ENCODE peak calls at places on chromosome 13, in five cellular contexts. One of them, this sample, is unnamed.

GRCh38 chr13:45861352-45861751 is 9.8 kb upstream of the SIAH3 start:
- DNase-seq in thoracic aorta: no peak
- DNase-seq in lower leg skin: no peak
- DNase-seq in A549: no peak
- DNase-seq in heart right ventricle: no peak
- DNase-seq in this sample: no peak

GRCh38 chr13:30805603-30806011 is 70.3 kb downstream of the ALOX5AP start:
- DNase-seq in A549: no peak
- DNase-seq in thoracic aorta: no peak
- DNase-seq in heart right ventricle: peak
- DNase-seq in lower leg skin: no peak
- DNase-seq in this sample: no peak

GRCh38 chr13:46075811-46076210 is 23.3 kb upstream of the ZC3H13 start:
- DNase-seq in A549: no peak
- DNase-seq in lower leg skin: no peak
- DNase-seq in thoracic aorta: no peak
- DNase-seq in heart right ventricle: no peak
- DNase-seq in this sample: no peak

GRCh38 chr13:72146816-72147215 is 279.8 kb upstream of the DACH1 start:
- DNase-seq in A549: no peak
- DNase-seq in heart right ventricle: no peak
- DNase-seq in thoracic aorta: no peak
- DNase-seq in lower leg skin: no peak
- DNase-seq in this sample: no peak

GRCh38 chr13:94232956-94233355 is 246.5 kb downstream of the DCT start:
- DNase-seq in A549: no peak
- DNase-seq in lower leg skin: no peak
- DNase-seq in thoracic aorta: no peak
- DNase-seq in heart right ventricle: no peak
- DNase-seq in this sample: no peak

GRCh38 chr13:87887459-87888123 is 216.4 kb downstream of the SLITRK5 start:
- DNase-seq in thoracic aorta: no peak
- DNase-seq in A549: no peak
- DNase-seq in lower leg skin: no peak
- DNase-seq in heart right ventricle: no peak
- DNase-seq in this sample: no peak

GRCh38 chr13:29301027-29301426 is 294.5 kb downstream of the SLC7A1 start:
- DNase-seq in lower leg skin: no peak
- DNase-seq in thoracic aorta: no peak
- DNase-seq in A549: no peak
- DNase-seq in heart right ventricle: no peak
- DNase-seq in this sample: no peak

GRCh38 chr13:44136693-44137268 is 236.8 kb upstream of the SERP2 start:
- DNase-seq in heart right ventricle: no peak
- DNase-seq in thoracic aorta: no peak
- DNase-seq in A549: no peak
- DNase-seq in lower leg skin: no peak
- DNase-seq in this sample: no peak

GRCh38 chr13:40206241-40207109 is 460.0 kb downstream of the FOXO1 start:
- DNase-seq in thoracic aorta: no peak
- DNase-seq in lower leg skin: peak
- DNase-seq in A549: no peak
- DNase-seq in heart right ventricle: no peak
- DNase-seq in this sample: no peak

GRCh38 chr13:82933986-82934385 is 948.3 kb downstream of the SLITRK1 start:
- DNase-seq in A549: no peak
- DNase-seq in heart right ventricle: no peak
- DNase-seq in lower leg skin: no peak
- DNase-seq in thoracic aorta: no peak
- DNase-seq in this sample: no peak

GRCh38 chr13:44050450-44051063 is 170.9 kb downstream of the LACC1 start:
- DNase-seq in thoracic aorta: no peak
- DNase-seq in heart right ventricle: no peak
- DNase-seq in A549: peak
- DNase-seq in lower leg skin: no peak
- DNase-seq in this sample: peak

GRCh38 chr13:48749699-48750473 is 96.2 kb downstream of the CYSLTR2 start:
- DNase-seq in thoracic aorta: peak
- DNase-seq in lower leg skin: peak
- DNase-seq in A549: peak
- DNase-seq in heart right ventricle: peak
- DNase-seq in this sample: no peak

GRCh38 chr13:46101002-46101401 is 3.8 kb downstream of the CPB2 start:
- DNase-seq in A549: no peak
- DNase-seq in lower leg skin: no peak
- DNase-seq in heart right ventricle: no peak
- DNase-seq in thoracic aorta: no peak
- DNase-seq in this sample: no peak

GRCh38 chr13:106143930-106144709 is 391.3 kb downstream of the EFNB2 start:
- DNase-seq in thoracic aorta: no peak
- DNase-seq in lower leg skin: no peak
- DNase-seq in heart right ventricle: no peak
- DNase-seq in A549: no peak
- DNase-seq in this sample: no peak

GRCh38 chr13:113275387-113275786 is 21.7 kb upstream of the LAMP1 start:
- DNase-seq in thoracic aorta: no peak
- DNase-seq in lower leg skin: no peak
- DNase-seq in A549: peak
- DNase-seq in heart right ventricle: no peak
- DNase-seq in this sample: peak

GRCh38 chr13:35789335-35790166 is 313.1 kb upstream of the MAB21L1 start:
- DNase-seq in heart right ventricle: no peak
- DNase-seq in A549: peak
- DNase-seq in lower leg skin: no peak
- DNase-seq in thoracic aorta: no peak
- DNase-seq in this sample: peak

GRCh38 chr13:91280806-91281205 is 66.7 kb upstream of the MIR17HG start:
- DNase-seq in thoracic aorta: no peak
- DNase-seq in lower leg skin: no peak
- DNase-seq in heart right ventricle: no peak
- DNase-seq in A549: no peak
- DNase-seq in this sample: no peak

GRCh38 chr13:21322304-21322965 is 136.7 kb downstream of the ZDHHC20 start:
- DNase-seq in thoracic aorta: no peak
- DNase-seq in heart right ventricle: no peak
- DNase-seq in A549: no peak
- DNase-seq in lower leg skin: no peak
- DNase-seq in this sample: no peak

GRCh38 chr13:80117515-80117914 is 223.4 kb downstream of the SPRY2 start:
- DNase-seq in thoracic aorta: no peak
- DNase-seq in lower leg skin: no peak
- DNase-seq in heart right ventricle: no peak
- DNase-seq in A549: no peak
- DNase-seq in this sample: no peak

GRCh38 chr13:41224113-41225110 is 30.0 kb upstream of the KBTBD7 start:
- DNase-seq in A549: no peak
- DNase-seq in lower leg skin: no peak
- DNase-seq in heart right ventricle: no peak
- DNase-seq in thoracic aorta: no peak
- DNase-seq in this sample: no peak

GRCh38 chr13:20869540-20869939 is 33.0 kb downstream of the XPO4 start:
- DNase-seq in heart right ventricle: no peak
- DNase-seq in thoracic aorta: no peak
- DNase-seq in A549: no peak
- DNase-seq in lower leg skin: no peak
- DNase-seq in this sample: no peak

DNA sequence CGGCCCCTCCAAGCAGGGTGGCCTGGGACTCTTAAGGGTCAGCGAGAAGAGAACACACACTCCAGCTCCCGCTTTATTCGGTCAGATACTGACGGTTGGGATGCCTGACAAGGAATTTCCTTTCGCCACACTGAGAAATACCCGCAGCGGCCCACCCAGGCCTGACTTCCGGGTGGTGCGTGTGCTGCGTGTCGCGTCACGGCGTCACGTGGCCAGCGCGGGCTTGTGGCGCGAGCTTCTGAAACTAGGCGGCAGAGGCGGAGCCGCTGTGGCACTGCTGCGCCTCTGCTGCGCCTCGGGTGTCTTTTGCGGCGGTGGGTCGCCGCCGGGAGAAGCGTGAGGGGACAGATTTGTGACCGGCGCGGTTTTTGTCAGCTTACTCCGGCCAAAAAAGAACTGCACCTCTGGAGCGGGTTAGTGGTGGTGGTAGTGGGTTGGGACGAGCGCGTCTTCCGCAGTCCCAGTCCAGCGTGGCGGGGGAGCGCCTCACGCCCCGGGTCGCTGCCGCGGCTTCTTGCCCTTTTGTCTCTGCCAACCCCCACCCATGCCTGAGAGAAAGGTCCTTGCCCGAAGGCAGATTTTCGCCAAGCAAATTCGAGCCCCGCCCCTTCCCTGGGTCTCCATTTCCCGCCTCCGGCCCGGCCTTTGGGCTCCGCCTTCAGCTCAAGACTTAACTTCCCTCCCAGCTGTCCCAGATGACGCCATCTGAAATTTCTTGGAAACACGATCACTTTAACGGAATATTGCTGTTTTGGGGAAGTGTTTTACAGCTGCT is at the start of the genes BRCA2 and ZAR1L:
- DNase-seq in heart right ventricle: peak
- DNase-seq in lower leg skin: peak
- DNase-seq in A549: peak
- DNase-seq in thoracic aorta: peak
- DNase-seq in this sample: peak
- H3K4me3 ChIP-seq in heart right ventricle: peak
- H3K4me3 ChIP-seq in lower leg skin: peak
- H3K4me3 ChIP-seq in A549: peak
- H3K4me3 ChIP-seq in thoracic aorta: peak
- H3K4me3 ChIP-seq in this sample: peak

GRCh38 chr13:99257291-99257690 is 888 bp downstream of the GPR18 start:
- DNase-seq in lower leg skin: no peak
- DNase-seq in thoracic aorta: no peak
- DNase-seq in heart right ventricle: no peak
- DNase-seq in A549: no peak
- DNase-seq in this sample: no peak

GRCh38 chr13:99258946-99259345 is 767 bp upstream of the GPR18 start:
- DNase-seq in lower leg skin: no peak
- DNase-seq in thoracic aorta: no peak
- DNase-seq in A549: no peak
- DNase-seq in heart right ventricle: no peak
- DNase-seq in this sample: no peak

GRCh38 chr13:99256709-99257108 is 1.5 kb downstream of the GPR18 start:
- DNase-seq in thoracic aorta: no peak
- DNase-seq in lower leg skin: no peak
- DNase-seq in A549: no peak
- DNase-seq in heart right ventricle: no peak
- DNase-seq in this sample: no peak

GRCh38 chr13:99260216-99260615 is 2.0 kb upstream of the GPR18 start:
- DNase-seq in A549: no peak
- DNase-seq in lower leg skin: no peak
- DNase-seq in heart right ventricle: no peak
- DNase-seq in thoracic aorta: no peak
- DNase-seq in this sample: no peak

DNA sequence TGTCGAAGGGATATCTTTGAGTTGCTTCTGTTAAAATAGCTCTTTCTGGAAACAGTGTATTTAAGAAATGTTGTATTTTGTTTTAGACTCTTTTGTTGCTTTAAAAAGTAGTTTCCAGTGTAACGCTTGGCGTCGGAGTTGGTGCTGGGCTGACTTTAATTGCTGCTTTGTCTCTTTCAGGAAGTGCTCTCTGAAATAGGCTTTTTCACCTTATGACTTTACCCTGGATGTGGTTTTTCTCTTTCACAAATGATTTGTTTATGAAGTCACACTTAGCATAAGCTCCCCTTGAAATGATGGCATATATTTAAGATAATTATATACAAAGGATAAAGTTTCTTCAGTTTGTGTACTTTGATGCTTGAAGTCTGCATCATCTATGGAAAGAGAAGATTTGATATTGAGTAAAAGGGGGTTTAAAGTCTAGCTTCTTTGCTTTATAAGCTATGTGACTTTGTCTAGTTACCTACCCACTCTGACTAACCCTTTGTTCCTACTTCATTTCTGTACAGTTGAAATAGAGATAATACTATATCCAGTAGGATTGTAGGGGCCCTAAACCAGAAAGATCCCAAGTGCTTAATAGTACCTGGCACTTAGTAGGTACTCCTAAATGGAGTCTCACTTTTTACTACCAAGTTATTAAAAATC is at the start of gene GPR18:
- DNase-seq in A549: no peak
- DNase-seq in lower leg skin: no peak
- DNase-seq in thoracic aorta: no peak
- DNase-seq in heart right ventricle: no peak
- DNase-seq in this sample: peak
- H3K4me3 ChIP-seq in A549: no peak
- H3K4me3 ChIP-seq in lower leg skin: no peak
- H3K4me3 ChIP-seq in thoracic aorta: no peak
- H3K4me3 ChIP-seq in heart right ventricle: no peak
- H3K4me3 ChIP-seq in this sample: peak

DNA sequence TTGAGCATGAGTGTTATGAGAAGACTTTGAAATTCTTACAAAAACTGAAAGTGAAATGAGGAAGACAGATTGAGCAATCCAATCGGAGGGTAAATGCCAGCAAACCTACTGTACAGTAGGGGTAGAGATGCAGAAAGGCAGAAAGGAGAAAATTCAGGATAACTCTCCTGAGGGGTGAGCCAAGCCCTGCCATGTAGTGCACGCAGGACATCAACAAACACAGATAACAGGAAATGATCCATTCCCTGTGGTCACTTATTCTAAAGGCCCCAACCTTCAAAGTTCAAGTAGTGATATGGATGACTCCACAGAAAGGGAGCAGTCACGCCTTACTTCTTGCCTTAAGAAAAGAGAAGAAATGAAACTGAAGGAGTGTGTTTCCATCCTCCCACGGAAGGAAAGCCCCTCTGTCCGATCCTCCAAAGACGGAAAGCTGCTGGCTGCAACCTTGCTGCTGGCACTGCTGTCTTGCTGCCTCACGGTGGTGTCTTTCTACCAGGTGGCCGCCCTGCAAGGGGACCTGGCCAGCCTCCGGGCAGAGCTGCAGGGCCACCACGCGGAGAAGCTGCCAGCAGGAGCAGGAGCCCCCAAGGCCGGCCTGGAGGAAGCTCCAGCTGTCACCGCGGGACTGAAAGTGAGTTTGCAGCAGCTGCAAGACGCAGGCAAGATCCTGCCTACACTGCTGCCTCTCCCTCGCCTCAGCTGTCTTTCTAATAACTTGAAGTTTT is at the start of gene TNFSF13B:
- DNase-seq in heart right ventricle: peak
- DNase-seq in lower leg skin: no peak
- DNase-seq in thoracic aorta: no peak
- DNase-seq in A549: peak
- DNase-seq in this sample: no peak
- H3K4me3 ChIP-seq in heart right ventricle: peak
- H3K4me3 ChIP-seq in lower leg skin: peak
- H3K4me3 ChIP-seq in thoracic aorta: peak
- H3K4me3 ChIP-seq in A549: no peak
- H3K4me3 ChIP-seq in this sample: no peak

DNA sequence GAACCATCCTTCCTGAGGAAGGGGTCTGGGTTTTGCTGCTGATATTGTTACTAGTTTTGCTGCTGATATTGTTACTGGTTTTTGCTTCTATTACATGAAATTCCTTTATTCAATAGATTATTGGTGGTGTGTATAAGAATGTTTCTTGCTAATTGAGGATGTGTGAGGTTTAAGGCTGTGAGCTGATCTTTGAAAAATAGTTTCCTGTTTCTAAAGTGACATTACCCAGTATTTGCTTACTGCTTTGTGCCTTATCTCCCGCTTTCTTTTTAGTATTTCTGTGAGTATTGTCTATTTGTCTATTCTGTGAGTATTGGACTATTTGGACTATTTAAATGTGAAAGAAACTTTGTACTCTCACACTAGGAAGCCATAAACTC is 38.2 kb upstream of the C1QTNF9 start:
- DNase-seq in thoracic aorta: no peak
- DNase-seq in A549: no peak
- DNase-seq in heart right ventricle: no peak
- DNase-seq in lower leg skin: no peak
- DNase-seq in this sample: no peak
- H3K4me3 ChIP-seq in thoracic aorta: peak
- H3K4me3 ChIP-seq in A549: no peak
- H3K4me3 ChIP-seq in heart right ventricle: peak
- H3K4me3 ChIP-seq in lower leg skin: no peak
- H3K4me3 ChIP-seq in this sample: peak

This sample was measured in Jurkat, Clone E6-1.